ENCODE peak calls at places on chromosomes 2 and 18, in six cellular contexts. O is left lung, D is heart left ventricle, I is Panc1, G is heart right ventricle, P is upper lobe of left lung. S is an unnamed sample.

GRCh38 chr18:48091869-48092497 is 161.5 kb upstream of the SMAD2 start:
- ATAC-seq in P (no peak), G (no peak), I (no peak), O (no peak), D (no peak), S (no peak)

GRCh38 chr18:31064130-31064529 is 21.6 kb upstream of the DSC3 start:
- ATAC-seq in O (peak; percentile 50), P (no peak), D (no peak), G (no peak), I (no peak), S (no peak)

GRCh38 chr2:10846110-10846861 is 33.7 kb upstream of the PDIA6 start:
- ATAC-seq in I (peak; percentile 13), D (peak; percentile 76), O (no peak), G (peak; percentile 75), P (no peak), S (peak; percentile 66)

GRCh38 chr2:44016282-44016681 is 20.5 kb upstream of the LRPPRC start:
- ATAC-seq in G (peak; percentile 74), O (peak; percentile 66), D (peak; percentile 47), I (no peak), P (no peak), S (no peak)

GRCh38 chr2:9758741-9759140 is 84.5 kb upstream of the TAF1B start:
- ATAC-seq in G (no peak), P (peak; percentile 9), I (no peak), D (no peak), O (peak; percentile 51), S (no peak)

GRCh38 chr2:25790074-25790473 is 88.2 kb downstream of the ASXL2 start:
- ATAC-seq in I (no peak), G (no peak), P (no peak), D (no peak), O (no peak), S (no peak)

GRCh38 chr2:7468448-7468828 is 551.2 kb downstream of the RNF144A start:
- ATAC-seq in I (no peak), D (no peak), O (no peak), G (no peak), P (no peak), S (no peak)

GRCh38 chr18:59954746-59955145 is 55.0 kb downstream of the PMAIP1 start:
- ATAC-seq in O (no peak), G (no peak), P (no peak), D (no peak), I (no peak), S (no peak)

GRCh38 chr2:119753041-119753929 is 6.4 kb upstream of the PTPN4 start:
- ATAC-seq in P (no peak), G (peak; percentile 77), O (peak; percentile 79), I (peak; percentile 93), D (peak; percentile 72), S (peak; percentile 52)

GRCh38 chr2:172181840-172182239 is 79.1 kb upstream of the DLX2 start:
- ATAC-seq in D (no peak), G (no peak), I (peak; percentile 68), P (no peak), O (no peak), S (no peak)

GRCh38 chr2:84999467-85000064 is 28.6 kb downstream of the KCMF1 start:
- ATAC-seq in I (no peak), O (no peak), G (no peak), P (no peak), D (no peak), S (no peak)

GRCh38 chr18:8959551-8960135 is 142.9 kb upstream of the NDUFV2 start:
- ATAC-seq in D (no peak), P (no peak), G (no peak), I (no peak), O (peak; percentile 51), S (no peak)

GRCh38 chr2:108630567-108631405 is 88.5 kb upstream of the RANBP2 start:
- ATAC-seq in D (no peak), O (peak; percentile 13), G (no peak), I (no peak), P (no peak), S (no peak)

GRCh38 chr2:154693941-154694340 is 4.6 kb upstream of the KCNJ3 start:
- ATAC-seq in P (no peak), I (no peak), G (no peak), O (no peak), D (peak; percentile 64), S (no peak)

GRCh38 chr2:66701656-66702055 is 266.7 kb downstream of the MEIS1 start:
- ATAC-seq in P (no peak), O (no peak), G (no peak), D (no peak), I (no peak), S (no peak)

GRCh38 chr2:144703852-144704324 is 184.0 kb upstream of the ZEB2 start:
- ATAC-seq in G (peak; percentile 46), I (no peak), D (peak; percentile 58), O (peak; percentile 54), P (peak; percentile 72), S (peak; percentile 74)

GRCh38 chr2:109386004-109386695 is 227.6 kb downstream of the SEPTIN10 start:
- ATAC-seq in P (no peak), I (no peak), G (no peak), O (no peak), D (no peak), S (no peak)

GRCh38 chr2:178775975-178776374 is 31.2 kb downstream of the TTN start:
- ATAC-seq in I (no peak), G (peak; percentile 43), O (no peak), P (no peak), D (peak; percentile 36), S (no peak)

GRCh38 chr2:47359375-47359868 is 43.5 kb upstream of the MSH2 start:
- ATAC-seq in G (no peak), D (no peak), P (no peak), I (no peak), O (no peak), S (no peak)

GRCh38 chr2:120526047-120526562 is 180.2 kb downstream of the INHBB start:
- ATAC-seq in P (no peak), G (peak; percentile 60), D (peak; percentile 85), I (no peak), O (no peak), S (peak; percentile 61)

GRCh38 chr2:201130524-201131186 is 14.7 kb downstream of the CFLAR start:
- ATAC-seq in P (peak; percentile 35), O (peak; percentile 6), I (peak; percentile 59), G (peak; percentile 39), D (peak; percentile 67), S (peak; percentile 31)

GRCh38 chr18:51009071-51009470 is 20.9 kb upstream of the SMAD4 start:
- ATAC-seq in G (peak; percentile 34), I (no peak), P (peak; percentile 82), D (peak; percentile 41), O (peak; percentile 93), S (no peak)

GRCh38 chr2:84882415-84882738 is 1.5 kb upstream of the TRABD2A start:
- ATAC-seq in O (no peak), D (no peak), P (no peak), I (peak; percentile 8), G (no peak), S (no peak)

GRCh38 chr2:33495683-33496082 is 19.2 kb downstream of the RASGRP3 start:
- ATAC-seq in I (no peak), P (no peak), G (no peak), O (no peak), D (no peak), S (no peak)

GRCh38 chr2:118835739-118836410 is 11.6 kb downstream of the EN1 start:
- ATAC-seq in O (peak; percentile 29), I (peak; percentile 64), D (no peak), G (no peak), P (no peak), S (no peak)

GRCh38 chr2:231643494-231643888 is 50.8 kb downstream of the TEX44 start:
- ATAC-seq in P (no peak), D (no peak), I (no peak), G (no peak), O (no peak), S (no peak)
- H3K4me1 ChIP-seq in P (peaks cover 34% of the 10 kb centered on the region), D (peaks cover 42% of the 10 kb centered on the region), I (peaks cover 42% of the 10 kb centered on the region), G (peaks cover 71% of the 10 kb centered on the region), O (peaks cover 21% of the 10 kb centered on the region), S (no peaks in the 10 kb centered on the region)

GRCh38 chr2:160290590-160290989 is 90.5 kb upstream of the ITGB6 start:
- ATAC-seq in I (no peak), O (peak; percentile 51), D (no peak), P (no peak), G (no peak), S (no peak)

GRCh38 chr2:160292225-160292624 is 92.2 kb upstream of the ITGB6 start:
- ATAC-seq in D (no peak), I (no peak), P (no peak), G (peak; percentile 18), O (no peak), S (no peak)

GRCh38 chr2:160289803-160290202 is 89.7 kb upstream of the ITGB6 start:
- ATAC-seq in P (no peak), O (no peak), G (no peak), I (no peak), D (no peak), S (peak; percentile 35)

GRCh38 chr2:160293401-160293911 is 93.4 kb upstream of the ITGB6 start:
- ATAC-seq in I (no peak), O (peak; percentile 59), D (peak; percentile 45), P (peak; percentile 70), G (peak; percentile 32), S (peak; percentile 66)

GRCh38 chr2:160291382-160291781 is 91.3 kb upstream of the ITGB6 start:
- ATAC-seq in P (no peak), G (no peak), I (no peak), O (no peak), D (peak; percentile 34), S (no peak)
- TF ChIP-seq CTCF in P (no peak), G (peak; percentile 50), I (no peak), O (no peak), D (peak; percentile 20), S (no peak)

GRCh38 chr2:224947566-224947965 is 94.7 kb downstream of the DOCK10 start:
- ATAC-seq in O (no peak), D (no peak), P (no peak), I (no peak), G (no peak), S (no peak)

GRCh38 chr2:224945134-224945533 is 97.1 kb downstream of the DOCK10 start:
- ATAC-seq in P (no peak), I (no peak), O (peak; percentile 48), D (peak; percentile 65), G (peak; percentile 54), S (no peak)

GRCh38 chr2:224946911-224947310 is 95.4 kb downstream of the DOCK10 start:
- ATAC-seq in O (peak; percentile 45), P (no peak), I (no peak), D (no peak), G (no peak), S (no peak)

GRCh38 chr2:224941958-224942357 is 100.3 kb downstream of the DOCK10 start:
- ATAC-seq in O (no peak), I (no peak), P (no peak), G (no peak), D (no peak), S (no peak)

DNA sequence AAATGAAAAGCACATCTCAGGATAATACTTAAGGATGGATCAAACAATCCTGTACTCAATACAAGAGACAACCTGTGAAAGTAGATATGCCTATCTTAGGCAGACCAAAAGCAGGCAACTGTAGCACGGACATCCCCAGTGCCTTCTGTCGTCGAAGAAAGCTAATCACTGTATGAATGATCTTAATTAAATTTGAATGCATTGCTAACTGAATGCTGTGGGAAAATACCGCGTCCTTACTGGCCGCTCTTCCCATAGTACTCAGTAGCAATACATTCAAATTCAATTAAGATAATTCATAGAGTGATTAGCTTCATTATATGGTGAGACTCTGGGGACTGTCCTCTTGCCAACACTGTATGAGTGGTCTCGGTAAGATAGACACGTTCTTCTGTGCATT is 97.6 kb downstream of the DOCK10 start:
- ATAC-seq in O (no peak), D (no peak), P (no peak), G (no peak), I (no peak), S (no peak)
- H3K4me1 ChIP-seq in O (no peaks in the 10 kb centered on the region), D (no peaks in the 10 kb centered on the region), P (peaks cover 4% of the 10 kb centered on the region), G (no peaks in the 10 kb centered on the region), I (no peaks in the 10 kb centered on the region), S (no peaks in the 10 kb centered on the region)

GRCh38 chr2:226114436-226114835 is 685.2 kb downstream of the IRS1 start:
- ATAC-seq in G (peak; percentile 82), D (peak; percentile 58), O (no peak), I (peak; percentile 20), P (no peak), S (no peak)
- TF ChIP-seq CTCF in G (no peak), D (no peak), O (no peak), I (peak; percentile 38), P (no peak), S (no peak)